ENCODE peak calls at places on chromosomes 5 and 9, in five cellular contexts. Z is H1, J is fibroblast of lung, H is GM23248, L is MM.1S. P is an unnamed sample.

GRCh38 chr5:179819296-179820126 is 1.2 kb upstream of the SQSTM1 start:
- DNase-seq in Z (peak; percentile 79), J (peak; percentile 75), H (peak; percentile 81), L (peak; percentile 39), P (peak; percentile 88)

GRCh38 chr9:22274477-22274876 is 172.1 kb upstream of the DMRTA1 start:
- DNase-seq in Z (no peak), J (no peak), H (no peak), L (no peak), P (no peak)

GRCh38 chr5:45604092-45604491 is 92.1 kb downstream of the HCN1 start:
- DNase-seq in Z (no peak), J (no peak), H (no peak), L (no peak), P (no peak)

GRCh38 chr9:126126012-126126411 is 200.6 kb upstream of the MVB12B start:
- DNase-seq in Z (peak; percentile 30), J (no peak), H (no peak), L (no peak), P (no peak)

GRCh38 chr5:158848634-158849033 is 251.1 kb downstream of the EBF1 start:
- DNase-seq in Z (no peak), J (no peak), H (no peak), L (no peak), P (no peak)

GRCh38 chr5:126015244-126016054 is 407.8 kb upstream of the GRAMD2B start:
- DNase-seq in Z (no peak), J (peak; percentile 42), H (peak; percentile 50), L (no peak), P (no peak)

GRCh38 chr9:127741831-127742434 is 6.8 kb upstream of the TOR2A start:
- DNase-seq in Z (peak; percentile 96), J (peak; percentile 19), H (peak; percentile 54), L (no peak), P (peak; percentile 75)

GRCh38 chr5:55418994-55419991 is 111.5 kb downstream of the MTREX start:
- DNase-seq in Z (no peak), J (peak; percentile 44), H (peak; percentile 66), L (peak; percentile 44), P (no peak)

GRCh38 chr5:60633336-60633735 is 66.6 kb downstream of the DEPDC1B start:
- DNase-seq in Z (no peak), J (peak; percentile 75), H (peak; percentile 93), L (no peak), P (peak; percentile 24)

GRCh38 chr5:138654281-138654867 is 79.2 kb upstream of the HSPA9 start:
- DNase-seq in Z (no peak), J (peak; percentile 28), H (peak; percentile 42), L (peak; percentile 88), P (no peak)

GRCh38 chr9:2800385-2801179 is 43.3 kb downstream of the PUM3 start:
- DNase-seq in Z (no peak), J (peak; percentile 25), H (peak; percentile 29), L (no peak), P (peak; percentile 47)

GRCh38 chr9:109812818-109813281 is 32.9 kb downstream of the PALM2AKAP2 start:
- DNase-seq in Z (no peak), J (no peak), H (no peak), L (no peak), P (no peak)

GRCh38 chr9:137042751-137043727 is 2.9 kb downstream of the NPDC1 start:
- DNase-seq in Z (no peak), J (no peak), H (no peak), L (no peak), P (no peak)

GRCh38 chr5:16169550-16169949 is 10.0 kb downstream of the MARCHF11 start:
- DNase-seq in Z (no peak), J (no peak), H (no peak), L (no peak), P (no peak)

GRCh38 chr5:72183231-72183630 is 76.0 kb downstream of the MAP1B start:
- DNase-seq in Z (no peak), J (no peak), H (no peak), L (no peak), P (no peak)

GRCh38 chr5:172282277-172283019 is 1.1 kb downstream of the UBTD2 start:
- DNase-seq in Z (no peak), J (no peak), H (peak; percentile 67), L (no peak), P (no peak)

GRCh38 chr5:140481758-140482157 is 65.7 kb upstream of the EIF4EBP3 start:
- DNase-seq in Z (no peak), J (peak; percentile 43), H (peak; percentile 76), L (no peak), P (no peak)

GRCh38 chr9:101274971-101275670 is 109.7 kb downstream of the BAAT start:
- DNase-seq in Z (no peak), J (no peak), H (no peak), L (no peak), P (no peak)

GRCh38 chr5:113140837-113141661 is 164.5 kb downstream of the DCP2 start:
- DNase-seq in Z (peak; percentile 24), J (peak; percentile 84), H (peak; percentile 95), L (no peak), P (peak; percentile 38)

GRCh38 chr9:92650839-92651621 is 18.9 kb downstream of the IPPK start:
- DNase-seq in Z (no peak), J (no peak), H (peak; percentile 86), L (no peak), P (peak; percentile 41)

GRCh38 chr9:134643306-134643705 is 1.7 kb downstream of the COL5A1 start:
- DNase-seq in Z (no peak), J (peak; percentile 45), H (peak; percentile 79), L (no peak), P (no peak)

GRCh38 chr5:80864706-80865435 is 95.3 kb upstream of the RASGRF2 start:
- DNase-seq in Z (no peak), J (no peak), H (no peak), L (no peak), P (no peak)

GRCh38 chr5:61320860-61321259 is 11.2 kb upstream of the ZSWIM6 start:
- DNase-seq in Z (no peak), J (no peak), H (no peak), L (no peak), P (no peak)

GRCh38 chr9:98500337-98500919 is 208.3 kb downstream of the GABBR2 start:
- DNase-seq in Z (peak; percentile 26), J (no peak), H (no peak), L (no peak), P (no peak)

GRCh38 chr9:98502311-98502975 is 206.3 kb downstream of the GABBR2 start:
- DNase-seq in Z (peak; percentile 40), J (peak; percentile 36), H (peak; percentile 90), L (no peak), P (peak; percentile 38)

GRCh38 chr9:98503867-98504800 is 204.6 kb downstream of the GABBR2 start:
- DNase-seq in Z (no peak), J (no peak), H (no peak), L (no peak), P (no peak)

GRCh38 chr9:98502976-98503325 is 205.8 kb downstream of the GABBR2 start:
- DNase-seq in Z (no peak), J (peak; percentile 48), H (peak; percentile 83), L (no peak), P (peak; percentile 64)

GRCh38 chr9:98501776-98502175 is 207.0 kb downstream of the GABBR2 start:
- DNase-seq in Z (peak; percentile 32), J (no peak), H (peak; percentile 16), L (no peak), P (no peak)
- H3K27ac ChIP-seq in Z (no peak overlapping the region), J (no peak overlapping the region), H (peak overlapping the region; percentile 91), L (no peak overlapping the region), P (no peak overlapping the region)

DNA sequence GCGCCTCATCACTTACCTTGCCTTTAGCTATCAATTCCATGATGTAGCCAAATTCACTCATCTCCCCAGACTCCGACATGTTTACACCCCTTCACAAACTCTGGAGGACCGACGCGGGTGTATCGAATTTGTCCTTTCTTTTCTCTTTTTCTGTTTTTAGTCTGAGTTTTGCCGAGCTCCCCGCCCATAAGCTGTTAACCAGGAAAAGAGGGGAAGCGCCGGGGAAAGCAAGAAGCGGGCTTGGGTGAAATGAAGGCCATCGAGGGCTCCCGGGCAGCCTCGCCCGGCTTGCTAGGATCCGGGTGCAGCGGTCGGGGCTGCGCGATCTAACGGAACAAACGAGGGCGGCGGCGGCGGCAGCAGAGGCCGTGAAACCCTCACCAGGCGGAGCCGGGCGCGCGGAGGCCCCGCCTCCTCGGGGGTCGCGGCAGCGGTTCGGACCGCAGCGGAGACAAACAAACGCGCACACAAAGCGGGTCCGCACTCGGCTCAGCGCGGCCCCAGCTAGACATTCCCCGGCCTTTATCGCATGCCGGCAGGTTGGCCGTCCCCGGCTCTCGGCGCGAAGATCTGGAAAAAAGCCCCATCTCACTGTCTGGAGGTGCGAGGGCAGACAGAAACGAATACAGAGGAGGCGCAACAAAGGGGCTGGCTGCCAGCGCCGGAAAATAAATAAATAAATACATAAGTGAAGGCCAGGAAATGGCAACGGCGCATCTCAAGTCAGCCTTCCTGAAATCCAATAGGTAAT is 10.4 kb upstream of the TRIM36 start:
- DNase-seq in Z (peak; percentile 80), J (peak; percentile 19), H (peak; percentile 47), L (no peak), P (peak; percentile 35)
- TF ChIP-seq EZH2 in Z (peak; percentile 48), J (peak; percentile 89), H (peak; percentile 96), L (no peak), P (peak; percentile 88)

GRCh38 chr9:96189995-96190394 is 112.0 kb downstream of the HSD17B3 start:
- DNase-seq in Z (no peak), J (no peak), H (no peak), L (no peak), P (no peak)

GRCh38 chr9:96187108-96187695 is 114.8 kb downstream of the HSD17B3 start:
- DNase-seq in Z (no peak), J (no peak), H (no peak), L (no peak), P (peak; percentile 71)

GRCh38 chr9:96183751-96184150 is 118.2 kb downstream of the HSD17B3 start:
- DNase-seq in Z (no peak), J (no peak), H (no peak), L (no peak), P (no peak)

GRCh38 chr9:96185518-96186156 is 116.3 kb downstream of the HSD17B3 start:
- DNase-seq in Z (no peak), J (no peak), H (no peak), L (no peak), P (no peak)

GRCh38 chr9:96186601-96187011 is 115.4 kb downstream of the HSD17B3 start:
- DNase-seq in Z (peak; percentile 74), J (peak; percentile 26), H (no peak), L (no peak), P (peak; percentile 75)
- H3K4me2 ChIP-seq in Z (peak overlapping the region; percentile 43), J (peak overlapping the region; percentile 26), H (no peak overlapping the region), L (no peak overlapping the region), P (peak overlapping the region; percentile 70)

GRCh38 chr5:96527826-96528225 is 94.8 kb upstream of the PCSK1 start:
- DNase-seq in Z (no peak), J (no peak), H (no peak), L (no peak), P (no peak)
- H3K27ac ChIP-seq in Z (no peak overlapping the region), J (no peak overlapping the region), H (no peak overlapping the region), L (no peak overlapping the region), P (no peak overlapping the region)

DNA sequence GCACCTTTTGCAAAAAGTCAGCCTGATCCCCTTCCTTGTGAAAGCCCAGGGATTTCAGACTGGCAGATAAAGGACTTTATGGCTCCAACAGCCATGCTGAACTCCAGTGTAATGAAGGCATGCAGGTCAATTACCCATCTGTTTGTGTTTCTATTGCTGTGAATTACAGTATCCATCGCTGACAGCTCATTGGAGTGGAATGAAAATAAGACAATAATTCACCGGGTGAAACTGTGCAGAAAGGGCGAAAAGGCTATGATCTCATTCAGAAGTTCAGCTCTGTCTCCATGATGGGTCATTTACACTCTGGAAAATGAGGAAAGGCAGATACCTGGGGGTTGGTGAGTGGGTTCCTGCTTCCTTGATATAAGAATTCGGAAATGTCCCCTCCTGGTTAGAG is 148.0 kb downstream of the BRINP1 start:
- DNase-seq in Z (no peak), J (no peak), H (peak; percentile 60), L (no peak), P (peak; percentile 24)
- TF ChIP-seq EZH2 in Z (no peak), J (no peak), H (no peak), L (no peak), P (no peak)